ENCODE peak calls at places on chromosomes 5 and 9, in seven cellular contexts. One of them, this sample, is unnamed.

GRCh38 chr5:76379855-76380254 is 23.2 kb upstream of the IQGAP2 start:
- DNase-seq in EH: no peak
- DNase-seq in activated naive CD4-positive, alpha-beta T cell: no peak
- DNase-seq in GM20000: no peak
- DNase-seq in effector memory CD8-positive, alpha-beta T cell: no peak
- DNase-seq in activated T-helper 1 cell treated with anti-CD3 and anti-CD28 coated beads, Interleukin-12 subunit alpha, Interleukin-12 subunit beta, Interleukin-2, Interleukin-4 antibody, amounts not matched to agents 30 ng/mL and 10 ng/mL and 1 ng/mL, durations not matched to agents 14 hours and 24 hours and 36 hours: no peak
- DNase-seq in posterior vena cava: no peak
- DNase-seq in this sample: no peak

GRCh38 chr5:78003914-78004313 is 227.8 kb upstream of the TBCA start:
- DNase-seq in EH: no peak
- DNase-seq in activated naive CD4-positive, alpha-beta T cell: no peak
- DNase-seq in GM20000: no peak
- DNase-seq in effector memory CD8-positive, alpha-beta T cell: no peak
- DNase-seq in activated T-helper 1 cell treated with anti-CD3 and anti-CD28 coated beads, Interleukin-12 subunit alpha, Interleukin-12 subunit beta, Interleukin-2, Interleukin-4 antibody, amounts not matched to agents 30 ng/mL and 10 ng/mL and 1 ng/mL, durations not matched to agents 14 hours and 24 hours and 36 hours: no peak
- DNase-seq in posterior vena cava: no peak
- DNase-seq in this sample: no peak

GRCh38 chr9:138044485-138045383 is 167.2 kb downstream of the CACNA1B start:
- DNase-seq in EH: no peak
- DNase-seq in activated naive CD4-positive, alpha-beta T cell: no peak
- DNase-seq in GM20000: no peak
- DNase-seq in effector memory CD8-positive, alpha-beta T cell: no peak
- DNase-seq in activated T-helper 1 cell treated with anti-CD3 and anti-CD28 coated beads, Interleukin-12 subunit alpha, Interleukin-12 subunit beta, Interleukin-2, Interleukin-4 antibody, amounts not matched to agents 30 ng/mL and 10 ng/mL and 1 ng/mL, durations not matched to agents 14 hours and 24 hours and 36 hours: no peak
- DNase-seq in posterior vena cava: peak; percentile 46
- DNase-seq in this sample: no peak

GRCh38 chr5:5257761-5258160 is 117.6 kb downstream of the ADAMTS16 start:
- DNase-seq in EH: no peak
- DNase-seq in activated naive CD4-positive, alpha-beta T cell: no peak
- DNase-seq in GM20000: no peak
- DNase-seq in effector memory CD8-positive, alpha-beta T cell: no peak
- DNase-seq in activated T-helper 1 cell treated with anti-CD3 and anti-CD28 coated beads, Interleukin-12 subunit alpha, Interleukin-12 subunit beta, Interleukin-2, Interleukin-4 antibody, amounts not matched to agents 30 ng/mL and 10 ng/mL and 1 ng/mL, durations not matched to agents 14 hours and 24 hours and 36 hours: no peak
- DNase-seq in posterior vena cava: no peak
- DNase-seq in this sample: no peak

GRCh38 chr5:53180971-53181370 is 71.4 kb upstream of the MOCS2 start:
- DNase-seq in EH: no peak
- DNase-seq in activated naive CD4-positive, alpha-beta T cell: no peak
- DNase-seq in GM20000: no peak
- DNase-seq in effector memory CD8-positive, alpha-beta T cell: no peak
- DNase-seq in activated T-helper 1 cell treated with anti-CD3 and anti-CD28 coated beads, Interleukin-12 subunit alpha, Interleukin-12 subunit beta, Interleukin-2, Interleukin-4 antibody, amounts not matched to agents 30 ng/mL and 10 ng/mL and 1 ng/mL, durations not matched to agents 14 hours and 24 hours and 36 hours: no peak
- DNase-seq in posterior vena cava: no peak
- DNase-seq in this sample: no peak

GRCh38 chr5:142012792-142013388 is at the start of gene GNPDA1:
- DNase-seq in EH: peak; percentile 82
- DNase-seq in activated naive CD4-positive, alpha-beta T cell: peak; percentile 24
- DNase-seq in GM20000: peak; percentile 89
- DNase-seq in effector memory CD8-positive, alpha-beta T cell: peak; percentile 48
- DNase-seq in activated T-helper 1 cell treated with anti-CD3 and anti-CD28 coated beads, Interleukin-12 subunit alpha, Interleukin-12 subunit beta, Interleukin-2, Interleukin-4 antibody, amounts not matched to agents 30 ng/mL and 10 ng/mL and 1 ng/mL, durations not matched to agents 14 hours and 24 hours and 36 hours: peak; percentile 71
- DNase-seq in posterior vena cava: peak; percentile 95
- DNase-seq in this sample: peak; percentile 53

GRCh38 chr5:6423327-6424109 is 25.1 kb upstream of the UBE2QL1 start:
- DNase-seq in EH: no peak
- DNase-seq in activated naive CD4-positive, alpha-beta T cell: no peak
- DNase-seq in GM20000: no peak
- DNase-seq in effector memory CD8-positive, alpha-beta T cell: no peak
- DNase-seq in activated T-helper 1 cell treated with anti-CD3 and anti-CD28 coated beads, Interleukin-12 subunit alpha, Interleukin-12 subunit beta, Interleukin-2, Interleukin-4 antibody, amounts not matched to agents 30 ng/mL and 10 ng/mL and 1 ng/mL, durations not matched to agents 14 hours and 24 hours and 36 hours: no peak
- DNase-seq in posterior vena cava: no peak
- DNase-seq in this sample: no peak

GRCh38 chr5:96601811-96602244 is 60.3 kb upstream of the CAST start:
- DNase-seq in EH: peak; percentile 77
- DNase-seq in activated naive CD4-positive, alpha-beta T cell: no peak
- DNase-seq in GM20000: peak; percentile 72
- DNase-seq in effector memory CD8-positive, alpha-beta T cell: peak; percentile 68
- DNase-seq in activated T-helper 1 cell treated with anti-CD3 and anti-CD28 coated beads, Interleukin-12 subunit alpha, Interleukin-12 subunit beta, Interleukin-2, Interleukin-4 antibody, amounts not matched to agents 30 ng/mL and 10 ng/mL and 1 ng/mL, durations not matched to agents 14 hours and 24 hours and 36 hours: peak; percentile 29
- DNase-seq in posterior vena cava: no peak
- DNase-seq in this sample: peak; percentile 82